ENCODE peak calls at places on chromosomes 16 and 17, in ten cellular contexts. Z, E, R, D, H, A, X, F, J and W are unnamed samples.

GRCh38 chr17:31525801-31526549 is 134.5 kb downstream of the RAB11FIP4 start:
- DNase-seq in Z (no peak), E (no peak), R (peak; percentile 12), D (no peak), H (no peak), A (no peak), X (no peak), F (no peak), J (no peak), W (no peak)

GRCh38 chr16:58306327-58306726 is 11.5 kb upstream of the PRSS54 start:
- DNase-seq in Z (no peak), E (peak; percentile 31), R (peak; percentile 19), D (no peak), H (peak; percentile 56), A (no peak), X (peak; percentile 43), F (no peak), J (no peak), W (no peak)

GRCh38 chr17:77100009-77100408 is 40.8 kb upstream of the SEC14L1 start:
- DNase-seq in Z (peak; percentile 63), E (no peak), R (no peak), D (no peak), H (no peak), A (peak; percentile 57), X (no peak), F (no peak), J (no peak), W (peak; percentile 77)

GRCh38 chr16:24497405-24497804 is 42.0 kb upstream of the RBBP6 start:
- DNase-seq in Z (no peak), E (peak; percentile 15), R (peak; percentile 46), D (no peak), H (peak; percentile 32), A (no peak), X (no peak), F (no peak), J (no peak), W (no peak)

GRCh38 chr16:69260019-69260418 is 51.1 kb upstream of the VPS4A start:
- DNase-seq in Z (no peak), E (no peak), R (no peak), D (no peak), H (no peak), A (no peak), X (no peak), F (no peak), J (no peak), W (no peak)

GRCh38 chr17:60335289-60335688 is 56.6 kb downstream of the USP32 start:
- DNase-seq in Z (no peak), E (no peak), R (no peak), D (no peak), H (no peak), A (no peak), X (no peak), F (no peak), J (no peak), W (no peak)

GRCh38 chr16:3999479-3999868 is 116.8 kb downstream of the ADCY9 start:
- DNase-seq in Z (peak; percentile 60), E (peak; percentile 90), R (peak; percentile 82), D (no peak), H (peak; percentile 93), A (no peak), X (no peak), F (no peak), J (no peak), W (no peak)

GRCh38 chr16:88613-89012 is 10.6 kb downstream of the MPG start:
- DNase-seq in Z (no peak), E (no peak), R (no peak), D (no peak), H (no peak), A (no peak), X (no peak), F (no peak), J (no peak), W (no peak)

GRCh38 chr16:67865318-67865717 is 7.5 kb upstream of the EDC4 start:
- DNase-seq in Z (no peak), E (peak; percentile 47), R (peak; percentile 40), D (no peak), H (peak; percentile 57), A (no peak), X (no peak), F (no peak), J (no peak), W (no peak)

GRCh38 chr17:79091373-79091670 is 16.7 kb downstream of the ENGASE start:
- DNase-seq in Z (no peak), E (no peak), R (no peak), D (no peak), H (no peak), A (no peak), X (no peak), F (no peak), J (no peak), W (no peak)

GRCh38 chr17:35605753-35606152 is 18.6 kb downstream of the AP2B1 start:
- DNase-seq in Z (no peak), E (peak; percentile 21), R (peak; percentile 82), D (no peak), H (no peak), A (no peak), X (no peak), F (no peak), J (no peak), W (no peak)

GRCh38 chr17:81923302-81924260 is 4.0 kb downstream of the MAFG start:
- DNase-seq in Z (peak; percentile 77), E (peak; percentile 87), R (peak; percentile 73), D (no peak), H (peak; percentile 90), A (peak; percentile 46), X (no peak), F (no peak), J (peak; percentile 52), W (peak; percentile 84)

GRCh38 chr17:80277751-80278671 is 17.4 kb downstream of the RNF213 start:
- DNase-seq in Z (no peak), E (no peak), R (no peak), D (no peak), H (no peak), A (no peak), X (no peak), F (no peak), J (no peak), W (no peak)

GRCh38 chr17:32936894-32937500 is 9.0 kb downstream of the TMEM98 start:
- DNase-seq in Z (peak; percentile 68), E (peak; percentile 77), R (peak; percentile 72), D (peak; percentile 46), H (peak; percentile 92), A (peak; percentile 76), X (peak; percentile 75), F (peak; percentile 49), J (peak; percentile 81), W (no peak)

GRCh38 chr16:15644306-15644961 is 1.5 kb upstream of the MARF1 start:
- DNase-seq in Z (no peak), E (no peak), R (peak; percentile 63), D (no peak), H (no peak), A (no peak), X (no peak), F (no peak), J (no peak), W (no peak)

GRCh38 chr16:56777533-56777932 is 47.6 kb downstream of the NUP93 start:
- DNase-seq in Z (no peak), E (no peak), R (peak; percentile 65), D (no peak), H (no peak), A (no peak), X (no peak), F (no peak), J (no peak), W (no peak)

GRCh38 chr16:57092786-57093301 is 461 bp downstream of the CPNE2 start:
- DNase-seq in Z (no peak), E (no peak), R (no peak), D (no peak), H (peak; percentile 35), A (no peak), X (peak; percentile 76), F (no peak), J (peak; percentile 44), W (no peak)

GRCh38 chr17:28518132-28518531 is 12.0 kb downstream of the FOXN1 start:
- DNase-seq in Z (no peak), E (no peak), R (no peak), D (no peak), H (no peak), A (no peak), X (no peak), F (no peak), J (no peak), W (no peak)